ENCODE peak calls at places on chromosomes 16 and 17, in six cellular contexts. J is C1 segment of cervical spinal cord; I is NCI-H2081; H is NCI-H1436; O is stimulated activated CD4-positive, alpha-beta T cell treated with anti-CD3 and anti-CD28 coated beads, TNF-alpha, amount 100 ng/mL, for 48 hours; A is endothelial cell. K is an unnamed sample.

GRCh38 chr17:73522696-73523095 is 121.5 kb downstream of the SDK2 start:
- DNase-seq in I (no peak), O (no peak), H (no peak), J (no peak), A (no peak), K (no peak)

GRCh38 chr17:72097144-72097543 is 23.7 kb upstream of the SOX9 start:
- DNase-seq in A (no peak), H (no peak), O (no peak), I (no peak), J (no peak), K (no peak)

GRCh38 chr16:87828071-87828971 is 41.0 kb downstream of the SLC7A5 start:
- DNase-seq in A (no peak), I (peak; percentile 8), H (peak; percentile 50), O (no peak), J (no peak), K (no peak)

GRCh38 chr16:66620419-66620775 is 15.9 kb downstream of the CMTM3 start:
- DNase-seq in J (no peak), A (no peak), O (no peak), H (no peak), I (no peak), K (no peak)

GRCh38 chr17:80107231-80108021 is 6.0 kb downstream of the GAA start:
- DNase-seq in I (no peak), O (no peak), H (no peak), J (no peak), A (no peak), K (no peak)

GRCh38 chr17:36808181-36808661 is 129.1 kb upstream of the LHX1 start:
- DNase-seq in H (peak; percentile 9), O (no peak), I (no peak), J (no peak), A (peak; percentile 56), K (no peak)

GRCh38 chr17:64128787-64129514 is 993 bp downstream of the ERN1 start:
- DNase-seq in J (no peak), A (no peak), O (no peak), H (no peak), I (no peak), K (no peak)

GRCh38 chr17:79631640-79632431 is 21.0 kb upstream of the RBFOX3 start:
- DNase-seq in H (no peak), I (no peak), J (no peak), O (no peak), A (no peak), K (no peak)

GRCh38 chr17:1090454-1091189 is 89.2 kb downstream of the ABR start:
- DNase-seq in I (no peak), A (no peak), O (no peak), J (no peak), H (no peak), K (no peak)

GRCh38 chr17:78917451-78918307 is 7.5 kb downstream of the TIMP2 start:
- DNase-seq in A (no peak), I (no peak), H (no peak), O (no peak), J (no peak), K (no peak)

GRCh38 chr16:4947722-4948503 is 10.2 kb upstream of the SEC14L5 start:
- DNase-seq in H (no peak), J (no peak), A (no peak), O (no peak), I (peak; percentile 68), K (no peak)

GRCh38 chr17:12973496-12974318 is 44.1 kb downstream of the ELAC2 start:
- DNase-seq in I (no peak), J (no peak), H (no peak), O (no peak), A (peak; percentile 22), K (no peak)

GRCh38 chr17:75610103-75610984 is 22.7 kb downstream of the MYO15B start:
- DNase-seq in A (no peak), O (no peak), H (no peak), J (no peak), I (no peak), K (no peak)

GRCh38 chr16:15643453-15644305 is 725 bp upstream of the MARF1 start:
- DNase-seq in I (peak; percentile 53), H (peak; percentile 38), A (no peak), O (no peak), J (no peak), K (peak; percentile 82)

GRCh38 chr16:4309102-4309832 is 6.6 kb upstream of the GLIS2 start:
- DNase-seq in J (no peak), O (no peak), H (no peak), A (no peak), I (no peak), K (no peak)

GRCh38 chr16:15667091-15667742 is 17.2 kb downstream of the NDE1 start:
- DNase-seq in A (no peak), O (no peak), H (no peak), J (no peak), I (no peak), K (no peak)

K was measured in NCI-H2227 treated with DMSO at 0.1 percent for 48 hours.